ENCODE peak calls at places on chromosomes 12 and 14, in five cellular contexts. H, L, I, F and D are unnamed samples.

GRCh38 chr12:131943876-131944275 is 5.9 kb upstream of the EP400 start:
- DNase-seq in H (no peak), L (no peak), I (no peak), F (no peak), D (no peak)

GRCh38 chr14:77660754-77661153 is 44.3 kb upstream of the SPTLC2 start:
- DNase-seq in H (no peak), L (no peak), I (no peak), F (no peak), D (no peak)

GRCh38 chr14:77107228-77107627 is 9.2 kb downstream of the CIPC start:
- DNase-seq in H (no peak), L (no peak), I (no peak), F (no peak), D (no peak)

GRCh38 chr12:109952873-109953272 is 43.3 kb downstream of the GIT2 start:
- DNase-seq in H (no peak), L (no peak), I (no peak), F (no peak), D (no peak)

GRCh38 chr12:129215436-129216025 is 362.3 kb downstream of the GLT1D1 start:
- DNase-seq in H (no peak), L (no peak), I (no peak), F (no peak), D (no peak)

GRCh38 chr12:55723516-55724225 is 3.5 kb downstream of the RDH5 start:
- DNase-seq in H (no peak), L (no peak), I (no peak), F (no peak), D (no peak)

GRCh38 chr12:131118366-131118765 is 164.7 kb downstream of the ADGRD1 start:
- DNase-seq in H (no peak), L (no peak), I (no peak), F (no peak), D (no peak)

GRCh38 chr14:52351561-52352491 is 37.7 kb downstream of the PTGER2 start:
- DNase-seq in H (no peak), L (no peak), I (no peak), F (no peak), D (no peak)

GRCh38 chr12:42325326-42325775 is 543 bp downstream of the ZCRB1 start:
- DNase-seq in H (no peak), L (no peak), I (no peak), F (no peak), D (no peak)

GRCh38 chr14:96351986-96352385 is 11.2 kb downstream of the ATG2B start:
- DNase-seq in H (no peak), L (no peak), I (no peak), F (no peak), D (no peak)

GRCh38 chr14:84029246-84029645 is 1500.7 kb upstream of the FLRT2 start:
- DNase-seq in H (no peak), L (no peak), I (no peak), F (no peak), D (no peak)

GRCh38 chr12:76820888-76821482 is 57.1 kb downstream of the ZDHHC17 start:
- DNase-seq in H (peak; percentile 28), L (no peak), I (peak; percentile 30), F (peak; percentile 7), D (no peak)

GRCh38 chr12:131210506-131211278 is 257.0 kb downstream of the ADGRD1 start:
- DNase-seq in H (no peak), L (no peak), I (peak; percentile 9), F (no peak), D (no peak)

GRCh38 chr14:67733609-67734008 is 31.9 kb downstream of the RDH12 start:
- DNase-seq in H (no peak), L (no peak), I (no peak), F (no peak), D (no peak)

GRCh38 chr12:90111646-90112565 is 403.3 kb upstream of the ATP2B1 start:
- DNase-seq in H (no peak), L (no peak), I (no peak), F (no peak), D (no peak)

GRCh38 chr12:104291867-104292524 is 11.5 kb upstream of the EID3 start:
- DNase-seq in H (no peak), L (no peak), I (no peak), F (no peak), D (no peak)

GRCh38 chr14:39229222-39229543 is 4.5 kb upstream of the MIA2 start:
- DNase-seq in H (no peak), L (no peak), I (no peak), F (no peak), D (no peak)

GRCh38 chr14:31527546-31527945 is 33.7 kb upstream of the NUBPL start:
- DNase-seq in H (no peak), L (no peak), I (no peak), F (no peak), D (no peak)

GRCh38 chr12:106139422-106140141 is 828 bp upstream of the NUAK1 start:
- DNase-seq in H (peak; percentile 81), L (no peak), I (peak; percentile 83), F (no peak), D (peak; percentile 49)

GRCh38 chr12:95574030-95574429 is 22.8 kb upstream of the USP44 start:
- DNase-seq in H (no peak), L (no peak), I (no peak), F (no peak), D (no peak)

GRCh38 chr14:21241218-21241819 is 27.9 kb downstream of the HNRNPC start:
- DNase-seq in H (no peak), L (no peak), I (no peak), F (no peak), D (no peak)

GRCh38 chr12:49051777-49052438 is 8.7 kb downstream of the KMT2D start:
- DNase-seq in H (no peak), L (no peak), I (no peak), F (no peak), D (no peak)

GRCh38 chr12:113875681-113876080 is 90.4 kb downstream of the RBM19 start:
- DNase-seq in H (no peak), L (no peak), I (no peak), F (peak; percentile 29), D (no peak)

GRCh38 chr14:59695198-59695597 is 118.6 kb upstream of the CCDC175 start:
- DNase-seq in H (no peak), L (no peak), I (no peak), F (no peak), D (no peak)

GRCh38 chr14:62313228-62313627 is 551.0 kb downstream of the SNAPC1 start:
- DNase-seq in H (no peak), L (no peak), I (no peak), F (no peak), D (no peak)

GRCh38 chr14:66045572-66046021 is 440.6 kb upstream of the CCDC196 start:
- DNase-seq in H (no peak), L (no peak), I (no peak), F (no peak), D (no peak)

GRCh38 chr14:73008501-73008900 is 18.4 kb downstream of the ZFYVE1 start:
- DNase-seq in H (no peak), L (no peak), I (no peak), F (no peak), D (no peak)

GRCh38 chr12:52149651-52150241 is 42.1 kb downstream of the KRT80 start:
- DNase-seq in H (no peak), L (no peak), I (peak; percentile 46), F (no peak), D (no peak)

GRCh38 chr12:57625261-57626032 is 7.6 kb downstream of the B4GALNT1 start:
- DNase-seq in H (no peak), L (no peak), I (no peak), F (no peak), D (no peak)

GRCh38 chr12:57628280-57629191 is 4.5 kb downstream of the B4GALNT1 start:
- DNase-seq in H (no peak), L (no peak), I (no peak), F (no peak), D (no peak)

GRCh38 chr12:57626929-57627445 is 6.0 kb downstream of the B4GALNT1 start:
- DNase-seq in H (no peak), L (no peak), I (no peak), F (no peak), D (no peak)

GRCh38 chr12:57626111-57626928 is 6.7 kb downstream of the B4GALNT1 start:
- DNase-seq in H (no peak), L (no peak), I (no peak), F (no peak), D (no peak)

GRCh38 chr12:57627504-57628279 is 5.3 kb downstream of the B4GALNT1 start:
- DNase-seq in H (no peak), L (no peak), I (no peak), F (peak; percentile 26), D (no peak)
- TF ChIP-seq CTCF in H (no peak), L (no peak), I (no peak), F (no peak), D (no peak)

DNA sequence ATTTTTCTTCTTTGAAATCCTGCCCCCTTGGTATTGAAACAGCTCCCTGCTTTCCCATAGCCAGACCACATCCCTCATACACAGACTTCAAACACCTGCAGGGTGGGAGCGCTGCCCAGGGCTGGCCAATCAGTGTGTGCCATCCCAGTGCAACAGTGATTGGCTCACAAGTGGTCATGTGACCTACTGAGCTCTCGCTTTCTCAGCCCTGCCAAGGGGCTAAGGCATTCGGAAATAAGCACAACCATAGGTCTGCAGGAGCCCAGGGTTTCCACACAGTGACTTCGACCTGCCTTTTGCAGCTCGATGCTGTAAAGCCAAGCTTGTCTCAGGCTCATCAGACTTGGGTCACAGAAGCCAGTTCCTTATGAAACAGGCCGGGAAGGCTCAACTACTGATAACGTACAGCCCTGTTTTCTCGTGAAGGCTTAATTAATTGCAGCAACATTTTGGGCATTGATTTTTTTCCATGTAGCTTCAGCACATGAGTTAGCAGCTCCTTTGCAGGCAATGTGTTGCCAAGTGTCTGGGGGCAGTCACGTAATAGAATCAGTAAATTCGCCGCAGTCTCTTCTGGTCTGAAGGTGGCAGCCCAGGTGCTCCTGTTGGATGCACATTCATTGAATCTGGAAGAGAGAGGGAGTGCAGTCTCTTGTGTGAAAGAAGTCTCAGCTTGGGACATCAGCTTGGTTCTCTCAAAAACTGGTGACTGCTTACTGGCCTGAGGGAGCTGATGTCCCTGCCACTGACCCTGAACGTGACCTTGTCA is 1091.8 kb downstream of the AACS start:
- DNase-seq in H (no peak), L (no peak), I (no peak), F (no peak), D (no peak)
- TF ChIP-seq CTCF in H (no peak), L (no peak), I (no peak), F (no peak), D (no peak)

DNA sequence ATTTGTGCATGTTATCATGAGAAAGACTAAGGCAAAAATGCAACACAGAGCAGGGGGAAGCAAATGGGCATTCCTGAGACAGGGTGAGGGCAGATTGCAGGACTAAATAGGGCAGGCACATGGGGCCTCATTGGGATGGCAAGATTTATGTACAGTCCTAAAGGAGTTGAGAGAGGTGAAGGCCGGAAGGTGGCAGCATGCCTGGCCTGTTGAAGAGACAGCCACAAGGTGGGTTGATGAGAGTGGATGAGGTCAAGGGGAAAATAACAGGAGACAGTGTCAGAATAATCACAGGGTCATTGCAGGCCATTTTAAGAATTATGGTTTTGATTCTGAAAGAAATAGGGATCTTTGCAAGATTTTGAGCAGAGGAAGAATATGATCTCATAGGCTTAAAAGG is 21.0 kb downstream of the PAH start:
- DNase-seq in H (no peak), L (no peak), I (no peak), F (no peak), D (no peak)
- TF ChIP-seq CTCF in H (no peak), L (no peak), I (no peak), F (no peak), D (no peak)

GRCh38 chr14:46215801-46216200 is 435.8 kb downstream of the RPL10L start:
- DNase-seq in H (no peak), L (no peak), I (no peak), F (no peak), D (no peak)
- TF ChIP-seq CTCF in H (no peak), L (no peak), I (no peak), F (no peak), D (no peak)